ENCODE peak calls at places on chromosomes 12 and 14, in four cellular contexts. M, P, N and L are unnamed samples.

GRCh38 chr14:72420749-72421452 is 473.0 kb downstream of the DPF3 start:
- DNase-seq in M (peak), P (peak), N (peak), L (peak)

GRCh38 chr14:22922294-22922693 is 3.3 kb upstream of the RBM23 start:
- DNase-seq in M (no peak), P (no peak), N (no peak), L (no peak)

GRCh38 chr12:66036317-66036716 is 94.2 kb downstream of the LLPH start:
- DNase-seq in M (no peak), P (peak), N (peak), L (no peak)

GRCh38 chr14:90521121-90521929 is 124.5 kb downstream of the CALM1 start:
- DNase-seq in M (no peak), P (no peak), N (peak), L (no peak)

GRCh38 chr12:130617219-130617618 is 98.9 kb downstream of the RIMBP2 start:
- DNase-seq in M (no peak), P (no peak), N (no peak), L (no peak)

GRCh38 chr12:98513379-98514318 is 1.7 kb upstream of the TMPO start:
- DNase-seq in M (no peak), P (no peak), N (no peak), L (no peak)

GRCh38 chr14:102390064-102390463 is 27.3 kb downstream of the TECPR2 start:
- DNase-seq in M (no peak), P (no peak), N (no peak), L (no peak)

GRCh38 chr12:91910871-91911388 is 234.7 kb downstream of the BTG1 start:
- DNase-seq in M (no peak), P (no peak), N (no peak), L (no peak)

GRCh38 chr14:62694075-62694474 is 351.2 kb downstream of the KCNH5 start:
- DNase-seq in M (no peak), P (peak), N (no peak), L (no peak)

GRCh38 chr12:68189766-68190700 is 30.5 kb upstream of the IFNG start:
- DNase-seq in M (no peak), P (peak), N (no peak), L (no peak)

GRCh38 chr12:41217731-41218130 is 29.6 kb downstream of the PDZRN4 start:
- DNase-seq in M (no peak), P (no peak), N (no peak), L (no peak)

GRCh38 chr14:22892488-22892887 is 9.5 kb downstream of the REM2 start:
- DNase-seq in M (no peak), P (no peak), N (no peak), L (no peak)

GRCh38 chr14:102693006-102693755 is 84.1 kb upstream of the TRAF3 start:
- DNase-seq in M (no peak), P (no peak), N (no peak), L (no peak)

GRCh38 chr14:103133213-103134140 is 10.2 kb downstream of the TNFAIP2 start:
- DNase-seq in M (no peak), P (no peak), N (no peak), L (no peak)

GRCh38 chr12:47111854-47112253 is 32.1 kb upstream of the AMIGO2 start:
- DNase-seq in M (no peak), P (no peak), N (no peak), L (no peak)

GRCh38 chr14:98894600-98894999 is 377.4 kb downstream of the BCL11B start:
- DNase-seq in M (no peak), P (no peak), N (no peak), L (no peak)

GRCh38 chr14:77031680-77032482 is 3.4 kb upstream of the IRF2BPL start:
- DNase-seq in M (no peak), P (no peak), N (no peak), L (no peak)

GRCh38 chr12:76031081-76031413 is 529 bp downstream of the PHLDA1 start:
- DNase-seq in M (no peak), P (no peak), N (no peak), L (no peak)

GRCh38 chr14:28652782-28653181 is 113.8 kb upstream of the FOXG1 start:
- DNase-seq in M (no peak), P (no peak), N (peak), L (peak)

GRCh38 chr12:65524666-65525065 is 246.2 kb downstream of the MSRB3 start:
- DNase-seq in M (no peak), P (peak), N (peak), L (no peak)

GRCh38 chr14:76089575-76089974 is 62.1 kb upstream of the GPATCH2L start:
- DNase-seq in M (no peak), P (no peak), N (no peak), L (no peak)

GRCh38 chr12:92408072-92408900 is 262.6 kb upstream of the BTG1 start:
- DNase-seq in M (no peak), P (no peak), N (peak), L (peak)

GRCh38 chr14:92579244-92579643 is 65.7 kb downstream of the RIN3 start:
- DNase-seq in M (no peak), P (no peak), N (no peak), L (no peak)

GRCh38 chr14:92586966-92587365 is 73.4 kb downstream of the RIN3 start:
- DNase-seq in M (no peak), P (no peak), N (no peak), L (no peak)

GRCh38 chr14:94470311-94470710 is 5.7 kb downstream of the SERPINA9 start:
- DNase-seq in M (no peak), P (no peak), N (no peak), L (no peak)

GRCh38 chr14:62592877-62593276 is 452.4 kb downstream of the KCNH5 start:
- DNase-seq in M (no peak), P (peak), N (no peak), L (peak)

GRCh38 chr14:21123429-21123828 is 22.6 kb downstream of the TMEM253 start:
- DNase-seq in M (no peak), P (no peak), N (no peak), L (no peak)